ENCODE peak calls at places on chromosomes 5 and 9, in ten cellular contexts. J is kidney, Q is HFFc6, L is gastrocnemius medialis, D is cardiac fibroblast, W is HL-60, E is left lung, P is Peyer's patch, V is GM10248, C is PC-3. S is an unnamed sample.

GRCh38 chr5:32679218-32679617 is 31.9 kb upstream of the NPR3 start:
- DNase-seq in Q (no peak), W (no peak), J (no peak), C (peak), V (no peak), E (no peak), D (no peak), P (no peak), L (no peak), S (no peak)

GRCh38 chr5:138563340-138564118 is 11.7 kb downstream of the HSPA9 start:
- DNase-seq in W (no peak), E (no peak), L (no peak), C (no peak), Q (no peak), V (no peak), J (no peak), D (no peak), P (no peak), S (no peak)

GRCh38 chr9:126842977-126843799 is 17.3 kb upstream of the ZBTB34 start:
- DNase-seq in Q (no peak), E (no peak), D (no peak), C (no peak), W (peak), L (no peak), V (no peak), J (no peak), P (no peak), S (no peak)

GRCh38 chr5:36079200-36079761 is 12.6 kb upstream of the UGT3A2 start:
- DNase-seq in D (peak), Q (peak), P (no peak), C (peak), V (peak), J (no peak), E (no peak), W (peak), L (no peak), S (no peak)

GRCh38 chr9:123834907-123835562 is 94.9 kb downstream of the DENND1A start:
- DNase-seq in E (no peak), J (no peak), L (no peak), P (no peak), C (no peak), D (peak), Q (no peak), W (peak), V (peak), S (no peak)

GRCh38 chr9:84412654-84413053 is 72.1 kb upstream of the SLC28A3 start:
- DNase-seq in V (no peak), J (no peak), W (no peak), C (no peak), Q (no peak), E (no peak), P (no peak), D (no peak), L (no peak), S (no peak)

GRCh38 chr5:132883261-132883834 is 9.9 kb downstream of the LEAP2 start:
- DNase-seq in D (peak), C (peak), J (no peak), E (peak), L (no peak), Q (peak), V (peak), W (peak), P (peak), S (no peak)

GRCh38 chr9:36154213-36154952 is 14.8 kb upstream of the CCIN start:
- DNase-seq in C (peak), E (peak), W (peak), Q (peak), L (no peak), V (no peak), J (peak), P (no peak), D (peak), S (no peak)

GRCh38 chr5:128213340-128213739 is 129.8 kb downstream of the SLC12A2 start:
- DNase-seq in P (no peak), J (no peak), Q (peak), V (no peak), C (peak), E (no peak), L (no peak), D (peak), W (peak), S (no peak)

GRCh38 chr9:79654591-79654990 is 82.8 kb downstream of the TLE4 start:
- DNase-seq in J (no peak), P (no peak), W (no peak), E (no peak), V (no peak), L (no peak), D (no peak), Q (no peak), C (peak), S (no peak)

GRCh38 chr5:92309336-92309991 is 926.3 kb upstream of the ARRDC3 start:
- DNase-seq in D (peak), E (no peak), V (peak), W (no peak), L (no peak), C (peak), J (no peak), P (no peak), Q (peak), S (no peak)

GRCh38 chr9:97633859-97634485 is 351 bp downstream of the NCBP1 start:
- DNase-seq in L (no peak), C (peak), V (peak), Q (no peak), E (no peak), J (no peak), D (no peak), P (no peak), W (no peak), S (no peak)

GRCh38 chr9:8783999-8784398 is 984.4 kb upstream of the DMAC1 start:
- DNase-seq in V (no peak), W (no peak), E (no peak), P (no peak), J (no peak), Q (no peak), L (no peak), D (no peak), C (no peak), S (no peak)

GRCh38 chr5:141758316-141758965 is 76.4 kb upstream of the ARAP3 start:
- DNase-seq in C (no peak), V (no peak), Q (no peak), J (no peak), E (no peak), P (no peak), D (no peak), W (no peak), L (no peak), S (no peak)

GRCh38 chr5:133384903-133385302 is 227.4 kb downstream of the FSTL4 start:
- DNase-seq in Q (no peak), E (no peak), J (no peak), D (no peak), P (no peak), C (no peak), L (no peak), V (no peak), W (no peak), S (no peak)

GRCh38 chr9:120714846-120715231 is 569 bp upstream of the MEGF9 start:
- DNase-seq in Q (no peak), V (no peak), W (no peak), L (peak), P (no peak), D (no peak), C (no peak), E (no peak), J (peak), S (no peak)

GRCh38 chr5:123157797-123158528 is 68.9 kb downstream of the PRDM6 start:
- DNase-seq in C (peak), E (no peak), W (no peak), V (no peak), L (no peak), J (no peak), D (peak), P (no peak), Q (peak), S (no peak)

GRCh38 chr9:108838017-108838416 is 17.8 kb downstream of the ACTL7B start:
- DNase-seq in L (no peak), Q (no peak), W (no peak), C (peak), E (no peak), P (no peak), V (no peak), J (no peak), D (peak), S (no peak)

GRCh38 chr9:130379649-130379970 is 65.2 kb upstream of the ASS1 start:
- DNase-seq in Q (no peak), C (no peak), V (no peak), E (no peak), L (no peak), P (no peak), W (no peak), D (no peak), J (no peak), S (no peak)

GRCh38 chr5:147037517-147038205 is 159.1 kb upstream of the PPP2R2B start:
- DNase-seq in J (no peak), Q (no peak), C (peak), L (no peak), P (no peak), D (peak), E (no peak), W (no peak), V (no peak), S (no peak)
- TF ChIP-seq CTCF in J (no peak), Q (no peak), C (no peak), L (no peak), P (no peak), D (no peak), E (no peak), W (no peak), V (no peak), S (no peak)

GRCh38 chr9:111634860-111635259 is 3.7 kb downstream of the DNAJC25 start:
- DNase-seq in L (no peak), V (no peak), E (no peak), C (no peak), J (no peak), D (no peak), P (no peak), W (no peak), Q (no peak), S (no peak)

GRCh38 chr9:111632051-111632450 is 917 bp downstream of the DNAJC25 start:
- DNase-seq in Q (no peak), L (no peak), C (no peak), W (peak), V (no peak), E (no peak), J (no peak), D (no peak), P (no peak), S (no peak)

GRCh38 chr9:111631071-111631971 is at the start of gene DNAJC25:
- DNase-seq in J (peak), Q (peak), L (peak), C (peak), E (peak), W (peak), P (peak), D (peak), V (peak), S (peak)

GRCh38 chr9:111632695-111633388 is 1.7 kb downstream of the DNAJC25 start:
- DNase-seq in D (no peak), C (no peak), W (no peak), E (no peak), P (no peak), J (no peak), V (no peak), L (no peak), Q (no peak), S (no peak)

DNA sequence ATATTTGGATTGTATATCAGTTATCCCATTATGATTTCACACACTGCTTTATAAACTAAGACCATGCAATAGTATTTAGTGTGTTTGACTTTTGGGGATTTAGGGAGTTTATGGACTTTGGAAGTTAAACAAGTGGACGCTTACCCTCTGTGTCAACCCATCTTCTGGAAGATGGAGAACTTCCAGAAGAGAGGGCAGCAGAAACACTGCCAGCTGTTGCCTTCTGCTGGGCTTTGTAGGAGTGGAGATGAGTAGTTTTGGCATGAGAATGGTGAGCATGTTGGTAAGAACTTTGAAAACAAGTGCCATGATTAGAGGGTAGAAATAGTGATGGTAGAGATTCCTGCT is 2.2 kb downstream of the DNAJC25 start:
- DNase-seq in P (no peak), W (no peak), L (no peak), D (no peak), E (no peak), V (no peak), J (no peak), Q (no peak), C (no peak), S (no peak)
- TF ChIP-seq CTCF in P (no peak), W (no peak), L (no peak), D (no peak), E (no peak), V (no peak), J (no peak), Q (no peak), C (no peak), S (no peak)

DNA sequence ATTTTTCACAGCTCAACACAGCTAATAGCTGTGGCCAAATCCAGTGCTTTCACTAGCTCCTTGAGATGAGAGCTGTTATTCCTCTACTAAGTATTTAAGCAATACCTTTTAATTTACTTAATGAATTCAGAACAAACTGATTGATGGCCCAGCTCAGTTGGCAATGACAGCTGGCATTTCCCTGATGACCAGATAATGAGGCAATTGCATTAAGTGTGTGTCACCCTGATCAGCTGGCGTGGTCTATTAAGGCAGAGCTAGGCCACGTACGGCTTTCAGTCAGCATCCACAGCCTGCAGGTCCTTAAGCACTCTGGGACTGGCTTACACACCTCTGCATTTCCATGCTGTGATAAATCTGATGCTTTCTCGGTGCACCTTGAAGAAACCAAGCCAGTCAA is 34.4 kb downstream of the TTLL11 start:
- DNase-seq in L (no peak), J (no peak), V (no peak), E (no peak), W (no peak), P (no peak), C (no peak), Q (no peak), D (no peak), S (no peak)
- TF ChIP-seq CTCF in L (no peak), J (no peak), V (no peak), E (no peak), W (no peak), P (no peak), C (no peak), Q (no peak), D (no peak), S (no peak)

DNA sequence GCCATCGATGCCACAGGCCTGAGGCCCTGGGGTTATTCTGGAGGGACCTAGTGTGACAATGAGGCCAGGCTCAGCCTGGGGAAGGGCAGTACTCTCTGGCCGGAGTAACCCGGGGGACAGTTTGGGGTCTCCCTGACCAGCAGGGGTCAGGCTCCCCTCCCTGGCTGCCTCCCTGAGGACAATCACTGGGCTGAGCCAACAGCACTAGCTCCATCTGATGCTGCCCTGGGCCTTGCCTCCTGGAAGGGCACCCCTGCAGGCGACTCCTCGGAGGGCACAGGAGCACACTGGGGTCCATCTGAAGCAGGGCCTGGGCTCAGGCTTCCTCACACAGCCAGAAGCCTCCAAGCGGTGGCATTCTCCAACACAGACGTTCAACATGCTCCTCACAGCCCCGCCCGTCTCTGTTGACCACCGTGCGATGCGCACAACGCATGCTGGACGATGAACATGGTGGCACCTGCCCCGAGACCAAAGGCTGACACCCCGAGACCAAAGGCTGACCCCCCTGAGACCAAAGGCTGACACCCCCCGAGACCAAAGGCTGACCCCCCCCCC is 68.3 kb downstream of the ADAMTS2 start:
- DNase-seq in Q (no peak), L (no peak), J (peak), C (no peak), D (no peak), V (no peak), W (no peak), P (no peak), E (no peak), S (no peak)
- TF ChIP-seq CTCF in Q (peak), L (no peak), J (no peak), C (no peak), D (peak), V (no peak), W (no peak), P (no peak), E (no peak), S (no peak)

S was measured in activated B cell treated with CpG ODN at 0.5 μM for 24 hours.